ENCODE peak calls at places on chromosomes 13 and 19, in nine cellular contexts. E, C, G, Z, O, V, K, T and F are unnamed samples.

GRCh38 chr19:49677901-49678674 is 1.0 kb downstream of the PRMT1 start:
- DNase-seq in E (peak; percentile 55), C (peak; percentile 73), G (peak; percentile 71), Z (peak; percentile 83), O (peak; percentile 86), V (peak; percentile 93), K (peak; percentile 78), T (peak; percentile 81), F (no peak)

GRCh38 chr13:110521946-110522345 is 39.6 kb downstream of the RAB20 start:
- DNase-seq in E (no peak), C (no peak), G (no peak), Z (no peak), O (no peak), V (no peak), K (no peak), T (no peak), F (no peak)

GRCh38 chr13:42418184-42418583 is 146.2 kb downstream of the AKAP11 start:
- DNase-seq in E (no peak), C (no peak), G (no peak), Z (no peak), O (no peak), V (no peak), K (no peak), T (no peak), F (no peak)

GRCh38 chr13:36357692-36358091 is 11.5 kb upstream of the SPART start:
- DNase-seq in E (no peak), C (no peak), G (no peak), Z (no peak), O (no peak), V (no peak), K (no peak), T (no peak), F (no peak)

GRCh38 chr13:111919826-111920225 is 147.1 kb upstream of the SOX1 start:
- DNase-seq in E (no peak), C (no peak), G (no peak), Z (no peak), O (no peak), V (no peak), K (no peak), T (no peak), F (no peak)

GRCh38 chr13:33937373-33938087 is 119.6 kb downstream of the RFC3 start:
- DNase-seq in E (no peak), C (no peak), G (no peak), Z (no peak), O (no peak), V (no peak), K (peak; percentile 5), T (no peak), F (no peak)

GRCh38 chr13:106143930-106144709 is 391.3 kb downstream of the EFNB2 start:
- DNase-seq in E (peak; percentile 79), C (no peak), G (no peak), Z (no peak), O (peak; percentile 66), V (no peak), K (no peak), T (no peak), F (no peak)

GRCh38 chr19:32917612-32917996 is 48.0 kb upstream of the SLC7A9 start:
- DNase-seq in E (no peak), C (no peak), G (no peak), Z (no peak), O (no peak), V (no peak), K (no peak), T (no peak), F (no peak)

GRCh38 chr13:20772401-20773131 is 1.2 kb downstream of the EEF1AKMT1 start:
- DNase-seq in E (no peak), C (no peak), G (no peak), Z (no peak), O (no peak), V (no peak), K (no peak), T (no peak), F (no peak)

GRCh38 chr19:48991011-48991609 is 2.0 kb downstream of the GYS1 start:
- DNase-seq in E (no peak), C (no peak), G (no peak), Z (no peak), O (no peak), V (no peak), K (no peak), T (no peak), F (no peak)

GRCh38 chr13:50969691-50970090 is 60.1 kb downstream of the RNASEH2B start:
- DNase-seq in E (no peak), C (no peak), G (no peak), Z (no peak), O (no peak), V (no peak), K (no peak), T (no peak), F (no peak)

GRCh38 chr19:51219307-51219706 is 5.6 kb upstream of the CD33 start:
- DNase-seq in E (no peak), C (no peak), G (no peak), Z (no peak), O (no peak), V (no peak), K (no peak), T (no peak), F (no peak)

GRCh38 chr19:51919606-51920005 is 7.7 kb upstream of the ZNF613 start:
- DNase-seq in E (no peak), C (no peak), G (no peak), Z (no peak), O (no peak), V (no peak), K (no peak), T (no peak), F (no peak)

GRCh38 chr13:106176103-106176502 is 359.4 kb downstream of the EFNB2 start:
- DNase-seq in E (no peak), C (no peak), G (no peak), Z (no peak), O (no peak), V (no peak), K (no peak), T (no peak), F (no peak)

GRCh38 chr19:13881231-13881691 is 4.3 kb downstream of the NANOS3 start:
- DNase-seq in E (no peak), C (no peak), G (no peak), Z (no peak), O (peak; percentile 37), V (no peak), K (no peak), T (no peak), F (no peak)

GRCh38 chr13:40665061-40665753 is 1.2 kb downstream of the FOXO1 start:
- DNase-seq in E (no peak), C (peak; percentile 33), G (no peak), Z (no peak), O (peak; percentile 58), V (peak; percentile 28), K (peak; percentile 29), T (peak; percentile 70), F (no peak)

GRCh38 chr19:13057744-13058143 is 44.9 kb downstream of the LYL1 start:
- DNase-seq in E (no peak), C (no peak), G (no peak), Z (no peak), O (no peak), V (no peak), K (no peak), T (no peak), F (no peak)

GRCh38 chr19:10858204-10858828 is 10.1 kb downstream of the C19orf38 start:
- DNase-seq in E (no peak), C (no peak), G (no peak), Z (peak; percentile 52), O (no peak), V (peak; percentile 60), K (no peak), T (peak; percentile 48), F (peak; percentile 42)

GRCh38 chr19:9932835-9933234 is 3.5 kb downstream of the OLFM2 start:
- DNase-seq in E (no peak), C (no peak), G (no peak), Z (no peak), O (no peak), V (no peak), K (no peak), T (no peak), F (no peak)

GRCh38 chr13:112960671-112961070 is 8.3 kb upstream of the MCF2L start:
- DNase-seq in E (no peak), C (no peak), G (no peak), Z (no peak), O (no peak), V (no peak), K (no peak), T (no peak), F (no peak)

GRCh38 chr13:51252954-51253531 is 30.8 kb downstream of the FAM124A start:
- DNase-seq in E (no peak), C (no peak), G (no peak), Z (no peak), O (no peak), V (no peak), K (no peak), T (peak; percentile 50), F (no peak)

GRCh38 chr13:113275387-113275786 is 21.7 kb upstream of the LAMP1 start:
- DNase-seq in E (peak; percentile 58), C (no peak), G (no peak), Z (peak; percentile 52), O (peak; percentile 39), V (peak; percentile 55), K (peak; percentile 52), T (peak; percentile 29), F (no peak)

GRCh38 chr13:110705826-110706569 is at the start of gene CARS2:
- DNase-seq in E (peak; percentile 99), C (peak; percentile 86), G (peak; percentile 76), Z (peak; percentile 100), O (peak; percentile 98), V (peak; percentile 84), K (peak; percentile 86), T (peak; percentile 98), F (peak; percentile 69)

GRCh38 chr19:47998800-47999199 is 4.4 kb downstream of the ELSPBP1 start:
- DNase-seq in E (no peak), C (no peak), G (no peak), Z (peak; percentile 24), O (no peak), V (no peak), K (no peak), T (no peak), F (no peak)

GRCh38 chr13:29621401-29621800 is 25.9 kb upstream of the SLC7A1 start:
- DNase-seq in E (no peak), C (no peak), G (no peak), Z (no peak), O (no peak), V (no peak), K (no peak), T (no peak), F (no peak)

GRCh38 chr19:1668048-1668338 is 15.6 kb upstream of the TCF3 start:
- DNase-seq in E (no peak), C (no peak), G (no peak), Z (no peak), O (no peak), V (no peak), K (no peak), T (no peak), F (no peak)